ENCODE peak calls at places on chromosomes 16 and 17, in eight cellular contexts. N is HTR-8/SVneo; C is head of caudate nucleus; K is left ventricle myocardium superior; X is CD4-positive, alpha-beta T cell; Q is pulmonary artery endothelial cell; R is NCI-H526 treated with DMSO at 0.1 percent for 48 hours; Y is NCI-H2081. L is an unnamed sample.

GRCh38 chr16:67720236-67720635 is 1.1 kb upstream of the GFOD2 start:
- DNase-seq in C (no peak), Y (no peak), K (no peak), R (no peak), N (no peak), Q (no peak), X (no peak), L (no peak)

GRCh38 chr16:86455116-86455515 is 55.2 kb upstream of the FOXF1 start:
- DNase-seq in R (no peak), Y (no peak), C (no peak), K (no peak), N (no peak), Q (no peak), X (no peak), L (no peak)

GRCh38 chr17:31321481-31321880 is at the start of gene EVI2A:
- DNase-seq in Y (no peak), C (peak; percentile 67), K (no peak), Q (peak; percentile 10), X (peak; percentile 52), N (peak; percentile 47), R (no peak), L (no peak)

GRCh38 chr17:37833237-37833859 is 88.5 kb upstream of the HNF1B start:
- DNase-seq in Y (no peak), Q (no peak), N (no peak), X (no peak), K (peak; percentile 26), C (no peak), R (no peak), L (no peak)

GRCh38 chr17:32118835-32119234 is 23.5 kb upstream of the RHOT1 start:
- DNase-seq in R (no peak), C (no peak), X (no peak), K (no peak), N (no peak), Q (no peak), Y (no peak), L (no peak)

GRCh38 chr17:41739661-41740352 is 5.4 kb upstream of the HAP1 start:
- DNase-seq in Y (no peak), R (no peak), N (peak; percentile 86), Q (no peak), X (no peak), C (no peak), K (no peak), L (no peak)

GRCh38 chr16:76201385-76201784 is 75.8 kb upstream of the CNTNAP4 start:
- DNase-seq in Q (no peak), Y (no peak), C (no peak), R (no peak), N (no peak), K (no peak), X (no peak), L (no peak)

GRCh38 chr16:81292936-81293335 is 21.8 kb upstream of the GAN start:
- DNase-seq in C (no peak), Y (no peak), Q (no peak), X (no peak), R (no peak), N (no peak), K (no peak), L (no peak)

GRCh38 chr17:10171581-10171981 is 26.8 kb downstream of the GAS7 start:
- DNase-seq in Q (no peak), X (no peak), N (no peak), C (no peak), K (no peak), R (no peak), Y (no peak), L (no peak)

GRCh38 chr16:67389911-67390815 is 3.1 kb downstream of the TPPP3 start:
- DNase-seq in K (peak; percentile 66), Q (no peak), R (no peak), C (peak; percentile 77), Y (no peak), N (no peak), X (no peak), L (no peak)

GRCh38 chr16:65745-66144 is 6.7 kb downstream of the RHBDF1 start:
- DNase-seq in Y (peak; percentile 77), Q (no peak), K (peak; percentile 92), R (no peak), N (peak; percentile 86), C (peak; percentile 90), X (peak; percentile 73), L (no peak)

GRCh38 chr16:55055262-55055661 is 124.6 kb downstream of the IRX5 start:
- DNase-seq in X (no peak), R (no peak), C (no peak), K (no peak), N (no peak), Q (no peak), Y (no peak), L (no peak)

L was measured in HS-27A.